ENCODE peak calls at places on chromosomes 16 and 17, in five cellular contexts. K is omental fat pad; L is T-helper 2 cell; S is activated gamma-delta T cell; D is stimulated activated CD8-positive, alpha-beta memory T cell treated with anti-CD3 and anti-CD28 coated beads, Interleukin-4, amount 100 ng/mL, for 24 hours. G is an unnamed sample.

GRCh38 chr16:67537270-67537635 is 8.6 kb downstream of the RIPOR1 start:
- DNase-seq in L (peak), S (peak), D (peak), K (no peak), G (no peak)

GRCh38 chr16:51763072-51763658 is 612.1 kb upstream of the SALL1 start:
- DNase-seq in D (no peak), K (no peak), L (no peak), S (no peak), G (no peak)

GRCh38 chr16:70782237-70782636 is 18.7 kb downstream of the VAC14 start:
- DNase-seq in S (no peak), D (no peak), K (no peak), L (no peak), G (no peak)

GRCh38 chr17:45907720-45908395 is 13.5 kb downstream of the MAPT start:
- DNase-seq in K (no peak), S (no peak), L (no peak), D (no peak), G (no peak)

GRCh38 chr17:51015145-51015558 is 105.5 kb downstream of the SPAG9 start:
- DNase-seq in S (no peak), D (no peak), K (no peak), L (no peak), G (no peak)

GRCh38 chr17:34503804-34504203 is 75.6 kb upstream of the TMEM132E start:
- DNase-seq in L (no peak), S (no peak), D (no peak), K (no peak), G (no peak)

GRCh38 chr17:17877548-17878358 is 41.0 kb upstream of the SREBF1 start:
- DNase-seq in D (no peak), K (no peak), S (no peak), L (no peak), G (peak)

GRCh38 chr16:29779474-29779873 is 1.4 kb downstream of the ZG16 start:
- DNase-seq in S (no peak), K (no peak), L (no peak), D (no peak), G (no peak)

GRCh38 chr17:62300697-62301096 is 79.7 kb upstream of the EFCAB3 start:
- DNase-seq in K (no peak), D (no peak), S (no peak), L (no peak), G (no peak)

GRCh38 chr17:65594585-65594940 is 33.1 kb upstream of the AXIN2 start:
- DNase-seq in S (no peak), L (no peak), D (no peak), K (no peak), G (no peak)

GRCh38 chr16:19382084-19382801 is 35.4 kb upstream of the TMC5 start:
- DNase-seq in S (no peak), L (no peak), K (no peak), D (no peak), G (no peak)

GRCh38 chr17:61467416-61468262 is 15.4 kb downstream of the TBX4 start:
- DNase-seq in L (no peak), D (no peak), S (no peak), K (no peak), G (no peak)

GRCh38 chr17:82238562-82239201 is 9.8 kb downstream of the SLC16A3 start:
- DNase-seq in S (peak), L (peak), K (no peak), D (peak), G (peak)

GRCh38 chr17:82838386-82839063 is 1.3 kb downstream of the ZNF750 start:
- DNase-seq in L (no peak), D (no peak), K (no peak), S (no peak), G (no peak)

GRCh38 chr17:8163978-8164814 is 1.4 kb upstream of the VAMP2 start:
- DNase-seq in D (peak), L (peak), S (peak), K (no peak), G (no peak)

GRCh38 chr16:11399261-11399831 is 54.1 kb downstream of the RMI2 start:
- DNase-seq in K (no peak), D (no peak), L (no peak), S (no peak), G (no peak)

GRCh38 chr17:81412490-81413093 is 17.3 kb downstream of the BAHCC1 start:
- DNase-seq in K (no peak), D (peak), L (peak), S (peak), G (no peak)

GRCh38 chr16:50838885-50839284 is 97.0 kb downstream of the CYLD start:
- DNase-seq in S (no peak), D (no peak), L (no peak), K (no peak), G (no peak)

GRCh38 chr16:24729967-24730815 is 740 bp downstream of the TNRC6A start:
- DNase-seq in S (peak), L (peak), K (no peak), D (no peak), G (no peak)

GRCh38 chr17:75327757-75328156 is 38.5 kb upstream of the SLC25A19 start:
- DNase-seq in D (no peak), L (no peak), K (no peak), S (no peak), G (no peak)

GRCh38 chr17:1228752-1229353 is 41.4 kb upstream of the BHLHA9 start:
- DNase-seq in K (no peak), D (no peak), L (no peak), S (no peak), G (no peak)

GRCh38 chr17:81025756-81026155 is 9.2 kb upstream of the BAIAP2 start:
- DNase-seq in S (no peak), L (no peak), D (no peak), K (no peak), G (no peak)

GRCh38 chr16:87374313-87374712 is 9.3 kb downstream of the FBXO31 start:
- DNase-seq in S (no peak), L (no peak), D (no peak), K (no peak), G (no peak)

GRCh38 chr17:45843722-45844121 is 959 bp upstream of the SPPL2C start:
- DNase-seq in S (no peak), L (no peak), K (no peak), D (no peak), G (no peak)

G was measured in BJ.